ENCODE peak calls at places on chromosomes 11 and 22, in seven cellular contexts. One of them, this sample, is unnamed.

GRCh38 chr11:14232652-14233051 is 126.3 kb downstream of the RRAS2 start:
- DNase-seq in psoas muscle: no peak
- DNase-seq in fibroblast of lung: no peak
- DNase-seq in ovary: no peak
- DNase-seq in neural progenitor cell: peak; percentile 39
- DNase-seq in SK-N-SH: peak; percentile 33
- DNase-seq in suprapubic skin: no peak
- DNase-seq in this sample: no peak

GRCh38 chr22:24427500-24428164 is at the start of gene ADORA2A:
- DNase-seq in psoas muscle: peak; percentile 54
- DNase-seq in fibroblast of lung: no peak
- DNase-seq in ovary: no peak
- DNase-seq in neural progenitor cell: no peak
- DNase-seq in SK-N-SH: peak; percentile 39
- DNase-seq in suprapubic skin: no peak
- DNase-seq in this sample: no peak

GRCh38 chr11:15258433-15259350 is 144.0 kb downstream of the INSC start:
- DNase-seq in psoas muscle: no peak
- DNase-seq in fibroblast of lung: peak; percentile 42
- DNase-seq in ovary: no peak
- DNase-seq in neural progenitor cell: peak; percentile 37
- DNase-seq in SK-N-SH: no peak
- DNase-seq in suprapubic skin: no peak
- DNase-seq in this sample: no peak

GRCh38 chr11:125375146-125375545 is 120.9 kb downstream of the FEZ1 start:
- DNase-seq in psoas muscle: no peak
- DNase-seq in fibroblast of lung: peak; percentile 34
- DNase-seq in ovary: no peak
- DNase-seq in neural progenitor cell: no peak
- DNase-seq in SK-N-SH: no peak
- DNase-seq in suprapubic skin: no peak
- DNase-seq in this sample: no peak

GRCh38 chr11:8574798-8575197 is 19.2 kb downstream of the STK33 start:
- DNase-seq in psoas muscle: no peak
- DNase-seq in fibroblast of lung: no peak
- DNase-seq in ovary: no peak
- DNase-seq in neural progenitor cell: no peak
- DNase-seq in SK-N-SH: no peak
- DNase-seq in suprapubic skin: no peak
- DNase-seq in this sample: no peak

GRCh38 chr11:42620796-42621195 is 691.0 kb upstream of the API5 start:
- DNase-seq in psoas muscle: no peak
- DNase-seq in fibroblast of lung: peak; percentile 30
- DNase-seq in ovary: no peak
- DNase-seq in neural progenitor cell: no peak
- DNase-seq in SK-N-SH: no peak
- DNase-seq in suprapubic skin: no peak
- DNase-seq in this sample: no peak

GRCh38 chr22:42408815-42409529 is 23.2 kb downstream of the NFAM1 start:
- DNase-seq in psoas muscle: no peak
- DNase-seq in fibroblast of lung: no peak
- DNase-seq in ovary: no peak
- DNase-seq in neural progenitor cell: no peak
- DNase-seq in SK-N-SH: no peak
- DNase-seq in suprapubic skin: no peak
- DNase-seq in this sample: no peak

GRCh38 chr11:67671211-67671520 is 3.3 kb downstream of the ALDH3B2 start:
- DNase-seq in psoas muscle: no peak
- DNase-seq in fibroblast of lung: no peak
- DNase-seq in ovary: no peak
- DNase-seq in neural progenitor cell: no peak
- DNase-seq in SK-N-SH: peak; percentile 20
- DNase-seq in suprapubic skin: no peak
- DNase-seq in this sample: no peak

GRCh38 chr22:43004362-43005035 is 10.4 kb downstream of the PACSIN2 start:
- DNase-seq in psoas muscle: no peak
- DNase-seq in fibroblast of lung: peak; percentile 81
- DNase-seq in ovary: no peak
- DNase-seq in neural progenitor cell: no peak
- DNase-seq in SK-N-SH: no peak
- DNase-seq in suprapubic skin: no peak
- DNase-seq in this sample: no peak

GRCh38 chr11:22752908-22753310 is 76.7 kb downstream of the SVIP start:
- DNase-seq in psoas muscle: no peak
- DNase-seq in fibroblast of lung: no peak
- DNase-seq in ovary: no peak
- DNase-seq in neural progenitor cell: no peak
- DNase-seq in SK-N-SH: no peak
- DNase-seq in suprapubic skin: no peak
- DNase-seq in this sample: no peak

GRCh38 chr22:49004484-49005399 is 822.9 kb downstream of the BRD1 start:
- DNase-seq in psoas muscle: peak; percentile 22
- DNase-seq in fibroblast of lung: no peak
- DNase-seq in ovary: no peak
- DNase-seq in neural progenitor cell: no peak
- DNase-seq in SK-N-SH: no peak
- DNase-seq in suprapubic skin: no peak
- DNase-seq in this sample: no peak

GRCh38 chr11:117045956-117046355 is 52.3 kb downstream of the SIK3 start:
- DNase-seq in psoas muscle: no peak
- DNase-seq in fibroblast of lung: no peak
- DNase-seq in ovary: no peak
- DNase-seq in neural progenitor cell: no peak
- DNase-seq in SK-N-SH: no peak
- DNase-seq in suprapubic skin: no peak
- DNase-seq in this sample: no peak

GRCh38 chr11:47242596-47243192 is 5.9 kb downstream of the ACP2 start:
- DNase-seq in psoas muscle: peak; percentile 54
- DNase-seq in fibroblast of lung: no peak
- DNase-seq in ovary: no peak
- DNase-seq in neural progenitor cell: no peak
- DNase-seq in SK-N-SH: peak; percentile 4
- DNase-seq in suprapubic skin: no peak
- DNase-seq in this sample: no peak

GRCh38 chr22:37626556-37627075 is 12.9 kb upstream of the SH3BP1 start:
- DNase-seq in psoas muscle: no peak
- DNase-seq in fibroblast of lung: no peak
- DNase-seq in ovary: no peak
- DNase-seq in neural progenitor cell: no peak
- DNase-seq in SK-N-SH: no peak
- DNase-seq in suprapubic skin: peak; percentile 62
- DNase-seq in this sample: no peak

GRCh38 chr22:21753374-21754111 is 17.9 kb upstream of the YPEL1 start:
- DNase-seq in psoas muscle: no peak
- DNase-seq in fibroblast of lung: no peak
- DNase-seq in ovary: no peak
- DNase-seq in neural progenitor cell: no peak
- DNase-seq in SK-N-SH: no peak
- DNase-seq in suprapubic skin: no peak
- DNase-seq in this sample: no peak
- H3K4me3 ChIP-seq in psoas muscle: no peak overlapping the region
- H3K4me3 ChIP-seq in fibroblast of lung: no peak overlapping the region
- H3K4me3 ChIP-seq in ovary: no peak overlapping the region
- H3K4me3 ChIP-seq in neural progenitor cell: no peak overlapping the region
- H3K4me3 ChIP-seq in SK-N-SH: no peak overlapping the region
- H3K4me3 ChIP-seq in suprapubic skin: no peak overlapping the region
- H3K4me3 ChIP-seq in this sample: no peak overlapping the region

GRCh38 chr11:12083380-12083779 is 27.0 kb upstream of the MICAL2 start:
- DNase-seq in psoas muscle: no peak
- DNase-seq in fibroblast of lung: no peak
- DNase-seq in ovary: no peak
- DNase-seq in neural progenitor cell: no peak
- DNase-seq in SK-N-SH: no peak
- DNase-seq in suprapubic skin: peak; percentile 17
- DNase-seq in this sample: no peak
- TF ChIP-seq CTCF in psoas muscle: no peak
- TF ChIP-seq CTCF in fibroblast of lung: peak; percentile 12
- TF ChIP-seq CTCF in ovary: no peak
- TF ChIP-seq CTCF in neural progenitor cell: peak; percentile 36
- TF ChIP-seq CTCF in SK-N-SH: peak; percentile 41
- TF ChIP-seq CTCF in suprapubic skin: no peak
- TF ChIP-seq CTCF in this sample: no peak

DNA sequence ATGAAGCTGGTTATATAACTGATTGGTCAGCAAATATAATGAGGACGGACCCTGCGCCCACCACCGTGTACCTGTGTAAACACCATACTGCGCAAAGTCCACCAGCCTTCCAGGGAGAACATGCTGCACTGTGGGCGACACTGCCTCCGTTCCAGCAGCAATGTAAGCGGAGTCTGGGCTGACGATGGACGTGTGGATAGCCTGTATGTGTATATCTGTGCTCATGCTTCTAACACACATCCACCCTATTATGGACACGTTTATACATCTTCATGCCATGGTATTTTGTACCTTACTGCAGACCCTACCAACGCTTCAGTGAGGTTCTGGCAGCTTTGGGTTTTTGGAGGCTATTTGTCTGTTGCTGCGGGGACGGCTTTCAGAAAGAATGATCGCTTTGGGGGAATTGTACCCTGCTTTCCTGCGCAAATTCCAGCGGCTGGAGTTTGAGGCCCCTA is 1.4 kb upstream of the USP18 start:
- DNase-seq in psoas muscle: no peak
- DNase-seq in fibroblast of lung: no peak
- DNase-seq in ovary: no peak
- DNase-seq in neural progenitor cell: no peak
- DNase-seq in SK-N-SH: no peak
- DNase-seq in suprapubic skin: no peak
- DNase-seq in this sample: no peak
- H3K27ac ChIP-seq in psoas muscle: no peak overlapping the region
- H3K27ac ChIP-seq in fibroblast of lung: no peak overlapping the region
- H3K27ac ChIP-seq in ovary: no peak overlapping the region
- H3K27ac ChIP-seq in neural progenitor cell: no peak overlapping the region
- H3K27ac ChIP-seq in SK-N-SH: no peak overlapping the region
- H3K27ac ChIP-seq in suprapubic skin: no peak overlapping the region
- H3K27ac ChIP-seq in this sample: no peak overlapping the region

GRCh38 chr22:29315286-29316195 is at the start of gene RASL10A:
- DNase-seq in psoas muscle: peak; percentile 69
- DNase-seq in fibroblast of lung: no peak
- DNase-seq in ovary: no peak
- DNase-seq in neural progenitor cell: peak; percentile 69
- DNase-seq in SK-N-SH: peak; percentile 77
- DNase-seq in suprapubic skin: peak; percentile 64
- DNase-seq in this sample: no peak
- H3K4me3 ChIP-seq in psoas muscle: peak within 1 kb of the TSS; percentile 58
- H3K4me3 ChIP-seq in fibroblast of lung: no peak within 1 kb of the TSS
- H3K4me3 ChIP-seq in ovary: peak within 1 kb of the TSS; percentile 7
- H3K4me3 ChIP-seq in neural progenitor cell: peak within 1 kb of the TSS; percentile 50
- H3K4me3 ChIP-seq in SK-N-SH: peak within 1 kb of the TSS; percentile 31
- H3K4me3 ChIP-seq in suprapubic skin: peak within 1 kb of the TSS; percentile 52
- H3K4me3 ChIP-seq in this sample: peak within 1 kb of the TSS; percentile 49

GRCh38 chr11:34999453-34999852 is 83.0 kb downstream of the PDHX start:
- DNase-seq in psoas muscle: no peak
- DNase-seq in fibroblast of lung: no peak
- DNase-seq in ovary: no peak
- DNase-seq in neural progenitor cell: no peak
- DNase-seq in SK-N-SH: no peak
- DNase-seq in suprapubic skin: no peak
- DNase-seq in this sample: no peak

GRCh38 chr11:34996958-34997357 is 80.5 kb downstream of the PDHX start:
- DNase-seq in psoas muscle: no peak
- DNase-seq in fibroblast of lung: no peak
- DNase-seq in ovary: no peak
- DNase-seq in neural progenitor cell: no peak
- DNase-seq in SK-N-SH: no peak
- DNase-seq in suprapubic skin: no peak
- DNase-seq in this sample: no peak

GRCh38 chr11:35003658-35004057 is 87.2 kb downstream of the PDHX start:
- DNase-seq in psoas muscle: no peak
- DNase-seq in fibroblast of lung: peak; percentile 56
- DNase-seq in ovary: no peak
- DNase-seq in neural progenitor cell: no peak
- DNase-seq in SK-N-SH: no peak
- DNase-seq in suprapubic skin: no peak
- DNase-seq in this sample: no peak

GRCh38 chr11:34994859-34995258 is 78.4 kb downstream of the PDHX start:
- DNase-seq in psoas muscle: no peak
- DNase-seq in fibroblast of lung: no peak
- DNase-seq in ovary: no peak
- DNase-seq in neural progenitor cell: no peak
- DNase-seq in SK-N-SH: no peak
- DNase-seq in suprapubic skin: no peak
- DNase-seq in this sample: no peak

GRCh38 chr11:34997872-34998548 is 81.6 kb downstream of the PDHX start:
- DNase-seq in psoas muscle: no peak
- DNase-seq in fibroblast of lung: peak; percentile 38
- DNase-seq in ovary: no peak
- DNase-seq in neural progenitor cell: no peak
- DNase-seq in SK-N-SH: peak; percentile 4
- DNase-seq in suprapubic skin: no peak
- DNase-seq in this sample: no peak
- TF ChIP-seq CTCF in psoas muscle: peak; percentile 43
- TF ChIP-seq CTCF in fibroblast of lung: peak; percentile 28
- TF ChIP-seq CTCF in ovary: no peak
- TF ChIP-seq CTCF in neural progenitor cell: peak; percentile 52
- TF ChIP-seq CTCF in SK-N-SH: peak; percentile 74
- TF ChIP-seq CTCF in suprapubic skin: peak; percentile 25
- TF ChIP-seq CTCF in this sample: peak; percentile 61

GRCh38 chr11:111624602-111625001 is 22.4 kb downstream of the SIK2 start:
- DNase-seq in psoas muscle: no peak
- DNase-seq in fibroblast of lung: no peak
- DNase-seq in ovary: no peak
- DNase-seq in neural progenitor cell: no peak
- DNase-seq in SK-N-SH: no peak
- DNase-seq in suprapubic skin: no peak
- DNase-seq in this sample: no peak
- H3K27ac ChIP-seq in psoas muscle: no peak overlapping the region
- H3K27ac ChIP-seq in fibroblast of lung: no peak overlapping the region
- H3K27ac ChIP-seq in ovary: no peak overlapping the region
- H3K27ac ChIP-seq in neural progenitor cell: no peak overlapping the region
- H3K27ac ChIP-seq in SK-N-SH: no peak overlapping the region
- H3K27ac ChIP-seq in suprapubic skin: no peak overlapping the region
- H3K27ac ChIP-seq in this sample: no peak overlapping the region

GRCh38 chr11:61406991-61407728 is 14.8 kb downstream of the TMEM216 start:
- DNase-seq in psoas muscle: no peak
- DNase-seq in fibroblast of lung: no peak
- DNase-seq in ovary: no peak
- DNase-seq in neural progenitor cell: no peak
- DNase-seq in SK-N-SH: no peak
- DNase-seq in suprapubic skin: no peak
- DNase-seq in this sample: no peak
- H3K4me3 ChIP-seq in psoas muscle: no peak overlapping the region
- H3K4me3 ChIP-seq in fibroblast of lung: no peak overlapping the region
- H3K4me3 ChIP-seq in ovary: no peak overlapping the region
- H3K4me3 ChIP-seq in neural progenitor cell: no peak overlapping the region
- H3K4me3 ChIP-seq in SK-N-SH: no peak overlapping the region
- H3K4me3 ChIP-seq in suprapubic skin: no peak overlapping the region
- H3K4me3 ChIP-seq in this sample: no peak overlapping the region

GRCh38 chr11:85595285-85595884 is 31.8 kb downstream of the DLG2 start:
- DNase-seq in psoas muscle: no peak
- DNase-seq in fibroblast of lung: peak; percentile 43
- DNase-seq in ovary: no peak
- DNase-seq in neural progenitor cell: peak; percentile 53
- DNase-seq in SK-N-SH: peak; percentile 32
- DNase-seq in suprapubic skin: no peak
- DNase-seq in this sample: no peak
- TF ChIP-seq CTCF in psoas muscle: peak; percentile 74
- TF ChIP-seq CTCF in fibroblast of lung: peak; percentile 50
- TF ChIP-seq CTCF in ovary: peak; percentile 42
- TF ChIP-seq CTCF in neural progenitor cell: peak; percentile 74
- TF ChIP-seq CTCF in SK-N-SH: peak; percentile 78
- TF ChIP-seq CTCF in suprapubic skin: peak; percentile 38
- TF ChIP-seq CTCF in this sample: peak; percentile 67

This sample was measured in right atrium auricular region.